ENCODE peak calls at places on chromosomes 2 and 18, in six cellular contexts. O is SJSA1, U is colonic mucosa, D is GM12878, X is fibroblast of lung, G is tibial artery. W is an unnamed sample.

GRCh38 chr18:28791101-28791500 is 614.2 kb upstream of the CDH2 start:
- DNase-seq in O (no peak), U (no peak), D (no peak), X (no peak), G (no peak), W (no peak)

GRCh38 chr2:133837441-133838090 is 269.3 kb upstream of the NCKAP5 start:
- DNase-seq in O (no peak), U (no peak), D (no peak), X (peak; percentile 29), G (no peak), W (no peak)

GRCh38 chr18:11362856-11363255 is 213.5 kb upstream of the PIEZO2 start:
- DNase-seq in O (no peak), U (no peak), D (no peak), X (no peak), G (no peak), W (no peak)

GRCh38 chr2:172516299-172516698 is 39.6 kb upstream of the PDK1 start:
- DNase-seq in O (peak; percentile 3), U (no peak), D (no peak), X (peak; percentile 81), G (no peak), W (no peak)

GRCh38 chr2:233409286-233409991 is 55.1 kb downstream of the DGKD start:
- DNase-seq in O (peak; percentile 15), U (peak; percentile 77), D (no peak), X (no peak), G (peak; percentile 82), W (no peak)

GRCh38 chr18:4438938-4439337 is 16.2 kb downstream of the DLGAP1 start:
- DNase-seq in O (no peak), U (no peak), D (no peak), X (no peak), G (no peak), W (no peak)

GRCh38 chr18:24679062-24679461 is 218.6 kb downstream of the HRH4 start:
- DNase-seq in O (no peak), U (no peak), D (no peak), X (no peak), G (no peak), W (no peak)

GRCh38 chr2:98589489-98589888 is 18.8 kb downstream of the COA5 start:
- DNase-seq in O (no peak), U (no peak), D (no peak), X (no peak), G (no peak), W (no peak)

GRCh38 chr2:7012141-7012809 is 95.1 kb downstream of the RNF144A start:
- DNase-seq in O (peak; percentile 32), U (no peak), D (no peak), X (no peak), G (no peak), W (peak; percentile 37)

GRCh38 chr2:10305254-10305635 is 2.5 kb downstream of the HPCAL1 start:
- DNase-seq in O (peak; percentile 53), U (no peak), D (no peak), X (peak; percentile 42), G (no peak), W (no peak)

GRCh38 chr2:10303174-10303633 is 500 bp downstream of the HPCAL1 start:
- DNase-seq in O (no peak), U (peak; percentile 49), D (no peak), X (peak; percentile 21), G (no peak), W (no peak)

GRCh38 chr2:10304458-10305253 is 2.0 kb downstream of the HPCAL1 start:
- DNase-seq in O (no peak), U (no peak), D (no peak), X (no peak), G (no peak), W (no peak)

GRCh38 chr2:10302479-10303173 is at the start of gene HPCAL1:
- DNase-seq in O (peak; percentile 86), U (peak; percentile 92), D (peak; percentile 40), X (peak; percentile 80), G (peak; percentile 89), W (peak; percentile 38)

DNA sequence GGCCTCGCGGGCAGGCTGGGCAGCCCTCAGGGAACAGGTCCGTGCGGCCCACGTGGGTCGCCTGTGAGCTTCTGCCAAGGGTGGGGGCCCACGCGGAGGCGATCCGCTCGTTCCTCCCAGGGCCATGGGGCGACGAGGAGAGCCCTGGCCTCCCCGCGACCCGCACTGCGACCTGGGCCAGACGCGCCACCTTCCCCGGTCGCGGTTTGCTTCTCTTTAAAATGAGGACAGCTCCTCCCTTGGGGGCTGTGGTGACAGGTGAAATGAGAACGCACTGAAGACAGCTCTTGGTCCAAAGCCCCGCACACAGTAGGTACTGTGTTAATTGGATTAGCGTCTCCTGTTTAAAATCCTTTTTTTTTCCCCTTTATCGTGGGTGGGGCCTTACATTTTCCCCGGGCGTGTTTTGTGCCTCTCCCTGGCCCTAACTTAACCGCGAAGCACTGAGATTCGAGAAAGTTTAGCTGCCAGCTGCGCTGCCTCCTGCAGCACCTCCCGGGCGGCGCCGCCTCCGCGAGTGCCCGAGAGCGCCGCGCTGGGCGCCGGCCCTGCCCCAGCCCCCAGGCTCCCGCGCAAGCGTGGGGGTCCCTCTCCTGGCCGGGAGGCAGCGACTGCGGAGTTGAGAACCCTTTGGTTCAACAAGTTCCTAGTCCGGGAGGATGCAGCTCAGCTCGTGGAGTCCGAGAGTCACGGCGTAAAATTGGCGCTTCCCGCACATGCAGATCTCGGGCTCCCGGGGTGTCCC is 1.1 kb downstream of the HPCAL1 start:
- DNase-seq in O (peak; percentile 55), U (peak; percentile 63), D (no peak), X (peak; percentile 77), G (no peak), W (peak; percentile 8)
- H3K27ac ChIP-seq in O (no peak overlapping the region), U (peak overlapping the region; percentile 85), D (no peak overlapping the region), X (peak overlapping the region; percentile 46), G (peak overlapping the region; percentile 77), W (peak overlapping the region; percentile 16)

DNA sequence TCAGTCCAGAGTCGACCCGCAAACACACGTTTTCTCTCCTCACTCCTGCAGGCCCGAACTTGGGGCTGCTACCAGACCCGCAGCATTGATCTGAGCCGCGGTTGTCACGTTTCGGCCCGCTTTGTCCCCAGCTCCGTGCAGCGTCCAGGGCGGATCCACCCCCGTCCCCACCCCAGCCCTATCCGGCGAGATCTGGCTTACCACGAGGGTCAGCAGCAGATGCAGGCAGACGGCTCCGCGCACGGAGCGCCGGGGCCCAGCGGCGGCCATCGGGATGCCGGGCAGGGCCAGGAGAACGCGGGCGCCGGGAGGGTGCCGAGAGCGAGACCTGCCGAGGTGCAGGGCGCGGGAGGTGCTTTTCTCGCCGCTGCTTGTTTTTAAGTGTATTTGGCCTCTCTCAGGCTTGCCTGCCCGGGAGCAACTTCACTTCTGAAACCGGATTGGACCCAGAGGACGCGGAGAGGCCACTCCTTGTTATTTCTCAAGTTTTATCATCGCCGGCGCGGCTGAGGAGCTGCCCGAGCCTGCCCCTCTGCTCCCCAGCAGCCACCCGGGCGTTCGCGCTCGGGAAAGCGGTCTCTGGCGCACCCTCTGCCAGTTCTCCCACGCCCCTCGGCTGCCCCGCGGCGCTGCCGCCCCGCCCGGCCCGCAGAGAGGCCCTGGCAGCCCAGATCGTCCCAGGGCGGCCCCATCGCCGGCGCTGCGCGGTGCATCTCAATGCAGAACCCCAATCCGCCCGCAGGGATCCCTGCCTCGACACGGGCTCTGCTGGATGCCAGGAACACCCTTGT is at the start of gene DSC3:
- DNase-seq in O (peak; percentile 51), U (peak; percentile 38), D (no peak), X (peak; percentile 18), G (peak; percentile 63), W (no peak)
- H3K27ac ChIP-seq in O (peak within 1 kb of the TSS; percentile 68), U (no peak within 1 kb of the TSS), D (no peak within 1 kb of the TSS), X (no peak within 1 kb of the TSS), G (peak within 1 kb of the TSS; percentile 20), W (no peak within 1 kb of the TSS)

GRCh38 chr2:102033028-102033749 is 41.4 kb downstream of the IL1R2 start:
- DNase-seq in O (peak; percentile 91), U (peak; percentile 46), D (peak; percentile 53), X (peak; percentile 91), G (peak; percentile 83), W (no peak)
- H3K27ac ChIP-seq in O (peak overlapping the region; percentile 47), U (peak overlapping the region; percentile 63), D (no peak overlapping the region), X (peak overlapping the region; percentile 35), G (peak overlapping the region; percentile 51), W (no peak overlapping the region)

GRCh38 chr18:68721681-68722583 is 7.0 kb upstream of the TMX3 start:
- DNase-seq in O (no peak), U (no peak), D (peak; percentile 30), X (peak; percentile 34), G (no peak), W (no peak)

GRCh38 chr18:68724021-68724420 is 9.1 kb upstream of the TMX3 start:
- DNase-seq in O (no peak), U (no peak), D (no peak), X (no peak), G (no peak), W (no peak)

GRCh38 chr18:68723539-68723938 is 8.6 kb upstream of the TMX3 start:
- DNase-seq in O (no peak), U (no peak), D (no peak), X (no peak), G (no peak), W (no peak)

GRCh38 chr18:68725341-68725740 is 10.4 kb upstream of the TMX3 start:
- DNase-seq in O (no peak), U (no peak), D (no peak), X (no peak), G (no peak), W (peak; percentile 17)

GRCh38 chr18:68722807-68723206 is 7.9 kb upstream of the TMX3 start:
- DNase-seq in O (no peak), U (no peak), D (no peak), X (no peak), G (no peak), W (no peak)
- H3K27ac ChIP-seq in O (no peak overlapping the region), U (no peak overlapping the region), D (no peak overlapping the region), X (no peak overlapping the region), G (peak overlapping the region; percentile 80), W (no peak overlapping the region)

DNA sequence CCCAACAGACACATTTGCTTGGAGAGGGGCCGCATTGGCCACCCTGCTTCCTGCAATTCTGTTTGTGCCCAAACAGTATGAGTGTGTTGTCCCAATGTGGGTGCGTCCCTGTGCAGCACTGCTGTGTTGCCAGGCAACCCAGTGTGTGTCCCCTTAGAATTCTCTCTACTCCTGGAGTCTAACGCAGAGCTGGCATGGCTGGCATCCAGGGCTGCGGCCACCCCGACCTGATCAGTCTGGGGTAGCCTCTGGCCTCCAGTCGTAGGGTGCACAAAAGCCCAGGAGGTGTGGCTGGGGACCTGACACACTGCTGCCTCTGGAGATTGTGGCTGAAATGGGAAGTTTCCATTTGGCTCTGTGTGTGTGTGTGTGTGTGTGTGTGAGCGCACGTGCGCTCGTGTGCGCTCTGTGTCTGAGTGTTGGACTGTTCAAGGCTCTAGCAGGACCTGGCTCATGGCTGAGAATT is 48.0 kb downstream of the TEX44 start:
- DNase-seq in O (no peak), U (peak; percentile 63), D (no peak), X (no peak), G (peak; percentile 86), W (no peak)
- H3K27ac ChIP-seq in O (peak overlapping the region; percentile 97), U (peak overlapping the region; percentile 97), D (no peak overlapping the region), X (peak overlapping the region; percentile 54), G (peak overlapping the region; percentile 97), W (peak overlapping the region; percentile 77)

GRCh38 chr18:59909289-59910036 is 9.7 kb downstream of the PMAIP1 start:
- DNase-seq in O (peak; percentile 34), U (no peak), D (no peak), X (peak; percentile 79), G (no peak), W (no peak)
- H3K27ac ChIP-seq in O (peak overlapping the region; percentile 15), U (no peak overlapping the region), D (peak overlapping the region; percentile 95), X (peak overlapping the region; percentile 63), G (no peak overlapping the region), W (no peak overlapping the region)